ENCODE peak calls at places on chromosomes 13 and 19, in four cellular contexts. H, E, X and C are unnamed samples.

GRCh38 chr13:25980255-25980654 is 71.6 kb downstream of the SHISA2 start:
- DNase-seq in H (peak; percentile 21), E (no peak), X (no peak), C (no peak)

GRCh38 chr13:87678353-87678752 is 7.2 kb downstream of the SLITRK5 start:
- DNase-seq in H (no peak), E (no peak), X (no peak), C (no peak)

GRCh38 chr19:12885749-12886706 is 973 bp downstream of the KLF1 start:
- DNase-seq in H (no peak), E (no peak), X (no peak), C (no peak)

GRCh38 chr19:29421186-29421525 is 104.6 kb upstream of the VSTM2B start:
- DNase-seq in H (peak; percentile 17), E (no peak), X (no peak), C (no peak)

GRCh38 chr13:30346159-30346788 is 38.9 kb upstream of the KATNAL1 start:
- DNase-seq in H (no peak), E (no peak), X (peak; percentile 33), C (no peak)

GRCh38 chr19:13024958-13025653 is 29.8 kb downstream of the NFIX start:
- DNase-seq in H (no peak), E (no peak), X (no peak), C (no peak)

GRCh38 chr19:11448410-11448809 is 13.0 kb downstream of the PRKCSH start:
- DNase-seq in H (no peak), E (no peak), X (no peak), C (no peak)

GRCh38 chr13:99686157-99686572 is 184.9 kb downstream of the TM9SF2 start:
- DNase-seq in H (no peak), E (no peak), X (no peak), C (no peak)

GRCh38 chr13:39618546-39618945 is 15.6 kb upstream of the LHFPL6 start:
- DNase-seq in H (no peak), E (no peak), X (no peak), C (no peak)

GRCh38 chr19:4391701-4392543 is 8.4 kb downstream of the SH3GL1 start:
- DNase-seq in H (peak; percentile 86), E (no peak), X (no peak), C (peak; percentile 86)

GRCh38 chr19:17560205-17560595 is 4.8 kb downstream of the COLGALT1 start:
- DNase-seq in H (peak; percentile 99), E (no peak), X (peak; percentile 71), C (no peak)

GRCh38 chr13:28503182-28503980 is 8.5 kb upstream of the FLT1 start:
- DNase-seq in H (peak; percentile 49), E (no peak), X (no peak), C (no peak)

GRCh38 chr13:74850893-74851292 is 631.1 kb downstream of the TBC1D4 start:
- DNase-seq in H (no peak), E (no peak), X (no peak), C (no peak)

GRCh38 chr13:43303040-43303729 is 279.8 kb downstream of the DNAJC15 start:
- DNase-seq in H (peak; percentile 62), E (no peak), X (peak; percentile 36), C (no peak)